ENCODE peak calls at places on chromosomes 2 and 18, in nine cellular contexts. H is HS-5, J is midbrain, X is amygdala, F is AG09309, D is HEK293T, S is anterior cingulate cortex, P is Caki2, O is endodermal cell. K is an unnamed sample.
A peak's percentile ranks its signal among the peaks of the same experiment; 100 is the strongest.

GRCh38 chr2:11508279-11508678 is 25.6 kb upstream of the GREB1 start:
- DNase-seq in H (no peak), J (peak; percentile 45), X (no peak), F (no peak), D (no peak), S (no peak), P (no peak), O (no peak), K (no peak)

GRCh38 chr2:236610991-236611821 is 41.6 kb downstream of the ACKR3 start:
- DNase-seq in H (no peak), J (no peak), X (no peak), F (no peak), D (no peak), S (no peak), P (no peak), O (no peak), K (no peak)

GRCh38 chr2:2717406-2717805 is 386.3 kb upstream of the MYT1L start:
- DNase-seq in H (no peak), J (no peak), X (no peak), F (no peak), D (no peak), S (no peak), P (no peak), O (no peak), K (no peak)

GRCh38 chr2:7913956-7914355 is 767.9 kb upstream of the ID2 start:
- DNase-seq in H (no peak), J (no peak), X (no peak), F (no peak), D (no peak), S (no peak), P (no peak), O (no peak), K (no peak)

GRCh38 chr2:168565512-168565911 is 109.4 kb downstream of the CERS6 start:
- DNase-seq in H (no peak), J (no peak), X (no peak), F (no peak), D (no peak), S (no peak), P (no peak), O (no peak), K (no peak)

GRCh38 chr2:47089083-47089464 is 66.0 kb downstream of the STPG4 start:
- DNase-seq in H (no peak), J (no peak), X (no peak), F (no peak), D (no peak), S (no peak), P (peak; percentile 36), O (no peak), K (no peak)

GRCh38 chr18:70636991-70637390 is 348.1 kb downstream of the SOCS6 start:
- DNase-seq in H (peak; percentile 34), J (no peak), X (no peak), F (no peak), D (no peak), S (no peak), P (no peak), O (no peak), K (no peak)

GRCh38 chr2:36367497-36368353 is 12.1 kb downstream of the CRIM1 start:
- DNase-seq in H (no peak), J (no peak), X (no peak), F (no peak), D (no peak), S (no peak), P (peak; percentile 68), O (no peak), K (no peak)

GRCh38 chr18:51506811-51507210 is 309.3 kb upstream of the MEX3C start:
- DNase-seq in H (no peak), J (no peak), X (no peak), F (no peak), D (no peak), S (no peak), P (no peak), O (no peak), K (no peak)

GRCh38 chr18:80037869-80038630 is 3.8 kb downstream of the RBFA start:
- DNase-seq in H (no peak), J (no peak), X (no peak), F (no peak), D (no peak), S (no peak), P (no peak), O (no peak), K (peak; percentile 37)

GRCh38 chr2:48175656-48176055 is 269.4 kb upstream of the FBXO11 start:
- DNase-seq in H (no peak), J (no peak), X (no peak), F (no peak), D (no peak), S (no peak), P (no peak), O (no peak), K (no peak)

GRCh38 chr2:3575534-3576324 is 669 bp downstream of the RPS7 start:
- DNase-seq in H (no peak), J (no peak), X (no peak), F (no peak), D (no peak), S (no peak), P (no peak), O (no peak), K (no peak)

GRCh38 chr18:25282282-25282681 is 69.7 kb downstream of the ZNF521 start:
- DNase-seq in H (no peak), J (no peak), X (no peak), F (no peak), D (no peak), S (no peak), P (no peak), O (no peak), K (no peak)

GRCh38 chr2:29223257-29223656 is 108.0 kb downstream of the CLIP4 start:
- DNase-seq in H (no peak), J (no peak), X (no peak), F (no peak), D (no peak), S (no peak), P (no peak), O (no peak), K (no peak)

GRCh38 chr18:58101291-58101706 is 57.3 kb downstream of the NEDD4L start:
- DNase-seq in H (no peak), J (peak; percentile 90), X (peak; percentile 81), F (no peak), D (no peak), S (peak; percentile 43), P (no peak), O (peak; percentile 19), K (no peak)

GRCh38 chr2:21020668-21021288 is 23.1 kb downstream of the APOB start:
- DNase-seq in H (no peak), J (no peak), X (no peak), F (no peak), D (no peak), S (no peak), P (no peak), O (no peak), K (no peak)

GRCh38 chr2:134460583-134460998 is 206.7 kb downstream of the MGAT5 start:
- DNase-seq in H (no peak), J (peak; percentile 52), X (no peak), F (no peak), D (peak; percentile 70), S (peak; percentile 39), P (peak; percentile 55), O (peak; percentile 95), K (peak; percentile 46)

GRCh38 chr18:48022531-48023330 is 92.3 kb upstream of the SMAD2 start:
- DNase-seq in H (no peak), J (peak; percentile 80), X (no peak), F (peak; percentile 27), D (peak; percentile 56), S (no peak), P (peak; percentile 68), O (peak; percentile 56), K (peak; percentile 85)

GRCh38 chr18:63890950-63891304 is 3.4 kb downstream of the SERPINB2 start:
- DNase-seq in H (no peak), J (no peak), X (no peak), F (no peak), D (peak; percentile 16), S (no peak), P (no peak), O (no peak), K (peak; percentile 38)

GRCh38 chr2:75495862-75496261 is 64.9 kb downstream of the EVA1A start:
- DNase-seq in H (no peak), J (no peak), X (no peak), F (no peak), D (no peak), S (no peak), P (no peak), O (no peak), K (no peak)

GRCh38 chr2:44753552-44754285 is 187.8 kb upstream of the SIX3 start:
- DNase-seq in H (no peak), J (no peak), X (no peak), F (no peak), D (no peak), S (no peak), P (no peak), O (no peak), K (no peak)

GRCh38 chr2:129784486-129784885 is 195.0 kb upstream of the RAB6C start:
- DNase-seq in H (no peak), J (no peak), X (no peak), F (no peak), D (no peak), S (no peak), P (no peak), O (no peak), K (no peak)

GRCh38 chr2:209468796-209469325 is 45.0 kb downstream of the MAP2 start:
- DNase-seq in H (no peak), J (no peak), X (no peak), F (peak; percentile 20), D (no peak), S (no peak), P (no peak), O (no peak), K (no peak)

GRCh38 chr2:47014564-47015051 is 99.0 kb upstream of the MCFD2 start:
- DNase-seq in H (no peak), J (peak; percentile 76), X (peak; percentile 59), F (no peak), D (no peak), S (peak; percentile 81), P (no peak), O (no peak), K (no peak)

GRCh38 chr2:239258248-239258647 is 142.6 kb downstream of the HDAC4 start:
- DNase-seq in H (no peak), J (no peak), X (no peak), F (no peak), D (no peak), S (no peak), P (no peak), O (no peak), K (no peak)

GRCh38 chr2:219639356-219639755 is 11.9 kb downstream of the SLC4A3 start:
- DNase-seq in H (no peak), J (no peak), X (no peak), F (no peak), D (no peak), S (peak; percentile 59), P (no peak), O (peak; percentile 29), K (no peak)

GRCh38 chr2:230922951-230923717 is 1.9 kb downstream of the GPR55 start:
- DNase-seq in H (no peak), J (no peak), X (no peak), F (no peak), D (no peak), S (no peak), P (no peak), O (peak; percentile 31), K (no peak)

GRCh38 chr2:234558642-234559041 is 61.8 kb upstream of the ARL4C start:
- DNase-seq in H (no peak), J (no peak), X (no peak), F (no peak), D (no peak), S (no peak), P (no peak), O (no peak), K (no peak)